ENCODE peak calls at places on chromosomes 5 and 9, in six cellular contexts. One of them, this sample, is unnamed. For H3K4me1 and H3K36me3, the result is how much of the 10 kb centered on the place peaks cover.

GRCh38 chr9:33151007-33151557 is 16.1 kb downstream of the B4GALT1 start:
- DNase-seq in OCI-LY7: no peak
- DNase-seq in K562: no peak
- DNase-seq in adrenal gland: peak
- DNase-seq in tibial nerve: peak
- DNase-seq in PC-3: peak
- DNase-seq in this sample: no peak

GRCh38 chr9:5186416-5187169 is 1.2 kb upstream of the INSL6 start:
- DNase-seq in OCI-LY7: peak
- DNase-seq in K562: peak
- DNase-seq in tibial nerve: peak
- DNase-seq in PC-3: peak
- DNase-seq in adrenal gland: peak
- DNase-seq in this sample: peak

GRCh38 chr9:115739096-115739875 is 414.3 kb upstream of the PAPPA start:
- DNase-seq in PC-3: no peak
- DNase-seq in OCI-LY7: no peak
- DNase-seq in adrenal gland: no peak
- DNase-seq in tibial nerve: no peak
- DNase-seq in K562: no peak
- DNase-seq in this sample: no peak

GRCh38 chr5:14270212-14270702 is 127.1 kb downstream of the TRIO start:
- DNase-seq in PC-3: peak
- DNase-seq in K562: peak
- DNase-seq in adrenal gland: peak
- DNase-seq in tibial nerve: peak
- DNase-seq in OCI-LY7: peak
- DNase-seq in this sample: no peak

GRCh38 chr5:14869286-14870164 is 2.1 kb downstream of the ANKH start:
- DNase-seq in adrenal gland: no peak
- DNase-seq in PC-3: peak
- DNase-seq in tibial nerve: no peak
- DNase-seq in OCI-LY7: peak
- DNase-seq in K562: no peak
- DNase-seq in this sample: peak

GRCh38 chr5:95526871-95527270 is 27.9 kb downstream of the SKIC3 start:
- DNase-seq in K562: no peak
- DNase-seq in OCI-LY7: no peak
- DNase-seq in PC-3: no peak
- DNase-seq in tibial nerve: no peak
- DNase-seq in adrenal gland: no peak
- DNase-seq in this sample: no peak

GRCh38 chr5:39699164-39699563 is 274.4 kb upstream of the DAB2 start:
- DNase-seq in OCI-LY7: no peak
- DNase-seq in PC-3: no peak
- DNase-seq in adrenal gland: no peak
- DNase-seq in tibial nerve: no peak
- DNase-seq in K562: no peak
- DNase-seq in this sample: no peak

GRCh38 chr9:93265972-93266371 is 82.0 kb downstream of the WNK2 start:
- DNase-seq in tibial nerve: no peak
- DNase-seq in adrenal gland: no peak
- DNase-seq in K562: peak
- DNase-seq in OCI-LY7: peak
- DNase-seq in PC-3: no peak
- DNase-seq in this sample: no peak

GRCh38 chr9:90124961-90125360 is 517.7 kb downstream of the DIRAS2 start:
- DNase-seq in K562: no peak
- DNase-seq in OCI-LY7: no peak
- DNase-seq in tibial nerve: no peak
- DNase-seq in adrenal gland: no peak
- DNase-seq in PC-3: no peak
- DNase-seq in this sample: no peak

GRCh38 chr9:92151691-92152393 is 36.6 kb upstream of the SPTLC1 start:
- DNase-seq in adrenal gland: peak
- DNase-seq in PC-3: peak
- DNase-seq in tibial nerve: no peak
- DNase-seq in K562: no peak
- DNase-seq in OCI-LY7: no peak
- DNase-seq in this sample: no peak

GRCh38 chr5:33257807-33258491 is 182.8 kb upstream of the TARS1 start:
- DNase-seq in adrenal gland: peak
- DNase-seq in K562: no peak
- DNase-seq in tibial nerve: no peak
- DNase-seq in PC-3: peak
- DNase-seq in OCI-LY7: no peak
- DNase-seq in this sample: no peak

GRCh38 chr9:82062245-82062644 is 73.7 kb downstream of the SPATA31D1 start:
- DNase-seq in tibial nerve: no peak
- DNase-seq in K562: no peak
- DNase-seq in adrenal gland: no peak
- DNase-seq in OCI-LY7: no peak
- DNase-seq in PC-3: no peak
- DNase-seq in this sample: no peak

GRCh38 chr9:137350696-137351584 is 48.9 kb upstream of the NRARP start:
- DNase-seq in K562: no peak
- DNase-seq in PC-3: peak
- DNase-seq in tibial nerve: no peak
- DNase-seq in OCI-LY7: no peak
- DNase-seq in adrenal gland: no peak
- DNase-seq in this sample: no peak

GRCh38 chr5:178293815-178294214 is 61.2 kb upstream of the PHYKPL start:
- DNase-seq in tibial nerve: no peak
- DNase-seq in OCI-LY7: no peak
- DNase-seq in adrenal gland: no peak
- DNase-seq in K562: no peak
- DNase-seq in PC-3: no peak
- DNase-seq in this sample: no peak

DNA sequence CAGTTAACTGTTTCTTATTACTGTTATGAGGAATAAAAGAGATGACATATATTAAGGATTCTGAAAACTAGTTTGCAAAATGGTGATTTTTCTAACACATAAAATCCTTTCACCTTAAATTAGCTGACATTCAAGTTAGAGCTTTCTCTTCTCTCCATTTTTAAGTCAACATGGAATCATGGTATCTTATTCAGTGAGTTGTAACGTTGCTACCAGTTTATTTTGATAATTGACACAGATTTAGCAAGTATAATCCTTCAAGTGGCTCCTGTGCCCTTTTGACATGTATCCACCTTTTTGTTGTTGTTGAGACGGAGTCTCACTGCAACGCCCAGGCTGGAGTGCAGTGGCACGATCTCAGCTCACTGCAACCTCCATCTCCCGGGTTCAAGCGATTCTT is 58.5 kb downstream of the CSNK1A1 start:
- DNase-seq in OCI-LY7: no peak
- DNase-seq in K562: no peak
- DNase-seq in PC-3: no peak
- DNase-seq in adrenal gland: no peak
- DNase-seq in tibial nerve: no peak
- DNase-seq in this sample: no peak
- H3K4me1 ChIP-seq in OCI-LY7: under half
- H3K4me1 ChIP-seq in K562: under half
- H3K4me1 ChIP-seq in PC-3: half or more
- H3K4me1 ChIP-seq in adrenal gland: under half
- H3K4me1 ChIP-seq in tibial nerve: half or more
- H3K4me1 ChIP-seq in this sample: under half

DNA sequence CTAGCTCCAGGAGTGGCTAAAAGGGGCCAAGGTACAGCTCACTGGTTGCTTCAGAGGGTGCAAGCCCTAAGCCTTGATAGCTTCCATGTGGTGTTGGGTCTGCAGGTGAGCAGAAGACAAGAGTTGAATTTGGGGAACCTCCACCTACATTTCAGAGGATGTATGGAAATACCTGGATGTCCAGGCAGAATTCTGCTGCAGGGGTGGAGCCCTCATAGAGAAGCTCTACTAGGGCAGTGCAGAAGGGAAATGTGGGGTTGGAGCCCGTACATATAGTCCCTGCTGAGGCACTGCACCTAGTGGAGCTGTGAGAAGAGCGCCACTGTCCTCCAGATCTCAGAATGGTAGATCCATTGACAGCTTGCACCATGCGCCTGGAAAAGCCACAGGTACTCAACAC is 49.6 kb downstream of the PTBP3 start:
- DNase-seq in tibial nerve: no peak
- DNase-seq in K562: no peak
- DNase-seq in PC-3: no peak
- DNase-seq in OCI-LY7: peak
- DNase-seq in adrenal gland: no peak
- DNase-seq in this sample: peak
- H3K36me3 ChIP-seq in tibial nerve: under half
- H3K36me3 ChIP-seq in K562: under half
- H3K36me3 ChIP-seq in PC-3: under half
- H3K36me3 ChIP-seq in OCI-LY7: half or more
- H3K36me3 ChIP-seq in adrenal gland: under half
- H3K36me3 ChIP-seq in this sample: under half

DNA sequence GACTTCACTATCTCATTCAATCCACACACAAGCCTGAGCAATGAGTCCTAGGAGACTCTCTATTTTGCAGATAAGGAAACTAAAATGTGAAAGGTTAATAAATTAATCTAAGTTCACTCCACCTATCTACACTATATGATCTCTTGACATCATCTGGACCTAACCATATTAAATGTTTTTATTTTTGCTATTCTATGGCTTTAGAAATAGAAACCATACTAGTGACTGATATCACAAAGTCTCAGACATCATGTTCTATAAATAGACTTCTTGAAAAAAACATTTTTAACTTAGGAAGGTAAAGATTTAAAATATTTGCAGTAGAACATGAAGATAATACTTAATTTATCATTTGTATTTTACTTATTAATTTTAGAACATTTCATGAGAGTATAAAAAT is 9.4 kb upstream of the ADGRV1 start:
- DNase-seq in tibial nerve: no peak
- DNase-seq in PC-3: no peak
- DNase-seq in OCI-LY7: no peak
- DNase-seq in adrenal gland: no peak
- DNase-seq in K562: no peak
- DNase-seq in this sample: no peak
- H3K4me3 ChIP-seq in tibial nerve: no peak
- H3K4me3 ChIP-seq in PC-3: no peak
- H3K4me3 ChIP-seq in OCI-LY7: no peak
- H3K4me3 ChIP-seq in adrenal gland: no peak
- H3K4me3 ChIP-seq in K562: no peak
- H3K4me3 ChIP-seq in this sample: no peak

DNA sequence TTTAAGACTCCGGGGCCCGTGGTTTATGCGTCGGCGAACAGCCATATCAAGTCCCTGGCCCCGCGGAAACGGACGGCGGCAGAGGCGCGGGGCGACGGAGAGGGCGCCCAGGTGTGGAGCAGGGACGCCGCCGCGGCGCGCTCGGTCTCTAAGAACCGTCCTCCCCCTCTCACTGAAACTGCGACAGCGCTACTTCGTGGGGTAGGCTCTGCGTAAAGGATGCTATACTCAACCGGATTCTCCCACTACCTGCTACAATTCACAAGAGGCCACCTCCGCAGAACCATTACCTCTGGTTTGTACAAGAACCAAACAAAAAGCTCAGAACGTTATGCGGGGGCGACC is 404 bp downstream of the MRNIP start:
- DNase-seq in OCI-LY7: peak
- DNase-seq in tibial nerve: peak
- DNase-seq in adrenal gland: peak
- DNase-seq in PC-3: peak
- DNase-seq in K562: peak
- DNase-seq in this sample: peak
- H3K4me1 ChIP-seq in OCI-LY7: under half
- H3K4me1 ChIP-seq in tibial nerve: under half
- H3K4me1 ChIP-seq in adrenal gland: under half
- H3K4me1 ChIP-seq in PC-3: under half
- H3K4me1 ChIP-seq in K562: under half
- H3K4me1 ChIP-seq in this sample: under half

GRCh38 chr5:24401767-24402166 is 243.0 kb downstream of the CDH10 start:
- DNase-seq in adrenal gland: peak
- DNase-seq in PC-3: peak
- DNase-seq in tibial nerve: no peak
- DNase-seq in K562: no peak
- DNase-seq in OCI-LY7: no peak
- DNase-seq in this sample: no peak

GRCh38 chr5:24391816-24392215 is 253.0 kb downstream of the CDH10 start:
- DNase-seq in PC-3: no peak
- DNase-seq in K562: no peak
- DNase-seq in OCI-LY7: no peak
- DNase-seq in tibial nerve: no peak
- DNase-seq in adrenal gland: no peak
- DNase-seq in this sample: no peak

DNA sequence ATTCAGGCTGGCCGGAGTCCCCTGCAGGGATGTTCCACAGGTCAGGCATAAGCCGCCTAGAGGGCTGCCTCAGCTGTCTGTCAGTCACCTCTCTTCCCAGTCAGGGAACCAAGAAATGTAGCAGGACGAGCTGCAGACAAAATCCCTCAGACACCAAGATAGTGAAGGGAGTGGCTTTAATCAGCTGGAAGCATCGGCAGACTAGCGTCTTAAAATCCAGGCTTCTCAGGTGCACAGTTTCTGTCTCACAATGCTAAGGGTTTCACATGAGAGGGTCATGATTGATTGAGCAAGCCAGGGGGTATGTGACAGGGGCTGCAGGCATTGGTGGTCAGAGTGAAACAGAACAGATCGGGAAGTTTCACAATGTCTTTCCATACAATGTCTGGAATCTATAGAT is 247.2 kb downstream of the CDH10 start:
- DNase-seq in adrenal gland: no peak
- DNase-seq in OCI-LY7: peak
- DNase-seq in PC-3: no peak
- DNase-seq in K562: no peak
- DNase-seq in tibial nerve: no peak
- DNase-seq in this sample: no peak
- H3K36me3 ChIP-seq in adrenal gland: under half
- H3K36me3 ChIP-seq in OCI-LY7: under half
- H3K36me3 ChIP-seq in PC-3: under half
- H3K36me3 ChIP-seq in K562: under half
- H3K36me3 ChIP-seq in tibial nerve: under half
- H3K36me3 ChIP-seq in this sample: under half

DNA sequence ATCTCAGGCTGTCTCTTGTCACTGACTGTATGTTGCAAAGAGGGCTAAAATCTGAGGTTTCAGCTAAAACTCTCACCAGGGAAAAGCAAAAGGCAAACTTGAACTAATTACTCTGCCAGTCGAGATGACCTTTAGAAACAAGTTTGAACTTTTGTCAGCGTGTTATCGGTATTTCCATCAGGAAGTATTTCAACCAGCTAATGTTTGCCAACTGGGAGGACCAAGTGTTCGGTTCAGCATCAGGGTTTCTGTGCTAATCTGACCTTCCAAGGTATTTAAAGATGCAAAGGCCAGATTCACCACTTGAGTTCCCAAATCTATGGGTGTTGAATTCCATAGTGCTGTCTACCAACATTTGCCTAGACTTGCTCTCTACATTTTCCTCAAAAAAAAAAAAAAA is 230.5 kb downstream of the SLIT3 start:
- DNase-seq in OCI-LY7: no peak
- DNase-seq in K562: no peak
- DNase-seq in tibial nerve: no peak
- DNase-seq in PC-3: no peak
- DNase-seq in adrenal gland: no peak
- DNase-seq in this sample: no peak
- H3K4me3 ChIP-seq in OCI-LY7: no peak
- H3K4me3 ChIP-seq in K562: no peak
- H3K4me3 ChIP-seq in tibial nerve: no peak
- H3K4me3 ChIP-seq in PC-3: no peak
- H3K4me3 ChIP-seq in adrenal gland: no peak
- H3K4me3 ChIP-seq in this sample: no peak